ENCODE peak calls at places on chromosome 1, in four cellular contexts. One of them, this sample, is unnamed.

GRCh38 chr1:22388666-22389455 is 62.8 kb upstream of the ZBTB40 start:
- DNase-seq in lung: no peak
- DNase-seq in cardiac fibroblast: peak; percentile 72
- DNase-seq in MM.1S: no peak
- DNase-seq in this sample: no peak

GRCh38 chr1:160428655-160429054 is 28.3 kb downstream of the VANGL2 start:
- DNase-seq in MM.1S: peak; percentile 55
- DNase-seq in lung: no peak
- DNase-seq in cardiac fibroblast: peak; percentile 60
- DNase-seq in this sample: peak; percentile 74

GRCh38 chr1:155931332-155932038 is 2.7 kb downstream of the KHDC4 start:
- DNase-seq in MM.1S: peak; percentile 52
- DNase-seq in cardiac fibroblast: no peak
- DNase-seq in lung: no peak
- DNase-seq in this sample: no peak

GRCh38 chr1:51768971-51769601 is 109.4 kb downstream of the NRDC start:
- DNase-seq in lung: no peak
- DNase-seq in MM.1S: peak; percentile 72
- DNase-seq in cardiac fibroblast: peak; percentile 86
- DNase-seq in this sample: peak; percentile 62

GRCh38 chr1:3903141-3904005 is 3.3 kb upstream of the C1orf174 start:
- DNase-seq in lung: no peak
- DNase-seq in MM.1S: no peak
- DNase-seq in cardiac fibroblast: no peak
- DNase-seq in this sample: peak; percentile 67

GRCh38 chr1:234601217-234602017 is 8.6 kb downstream of the IRF2BP2 start:
- DNase-seq in MM.1S: no peak
- DNase-seq in cardiac fibroblast: peak; percentile 69
- DNase-seq in lung: no peak
- DNase-seq in this sample: peak; percentile 84

GRCh38 chr1:89870998-89871397 is 50.2 kb downstream of the LRRC8D start:
- DNase-seq in lung: no peak
- DNase-seq in cardiac fibroblast: no peak
- DNase-seq in MM.1S: no peak
- DNase-seq in this sample: no peak

GRCh38 chr1:244435562-244436205 is 16.0 kb downstream of the ADSS2 start:
- DNase-seq in cardiac fibroblast: peak; percentile 44
- DNase-seq in lung: no peak
- DNase-seq in MM.1S: no peak
- DNase-seq in this sample: no peak

GRCh38 chr1:231442735-231443134 is 20.6 kb upstream of the EGLN1 start:
- DNase-seq in lung: no peak
- DNase-seq in cardiac fibroblast: peak; percentile 1
- DNase-seq in MM.1S: no peak
- DNase-seq in this sample: no peak

GRCh38 chr1:22886211-22886610 is 86.5 kb downstream of the LACTBL1 start:
- DNase-seq in lung: no peak
- DNase-seq in MM.1S: no peak
- DNase-seq in cardiac fibroblast: peak; percentile 28
- DNase-seq in this sample: no peak

GRCh38 chr1:197200468-197200899 is 54.0 kb upstream of the ASPM start:
- DNase-seq in MM.1S: no peak
- DNase-seq in lung: no peak
- DNase-seq in cardiac fibroblast: peak; percentile 61
- DNase-seq in this sample: no peak

GRCh38 chr1:59631561-59631960 is 183.2 kb upstream of the HOOK1 start:
- DNase-seq in lung: no peak
- DNase-seq in cardiac fibroblast: no peak
- DNase-seq in MM.1S: no peak
- DNase-seq in this sample: no peak

GRCh38 chr1:234409328-234409727 is 36.1 kb downstream of the COA6 start:
- DNase-seq in MM.1S: no peak
- DNase-seq in lung: no peak
- DNase-seq in cardiac fibroblast: no peak
- DNase-seq in this sample: no peak

GRCh38 chr1:85935234-85935633 is 221.3 kb downstream of the COL24A1 start:
- DNase-seq in MM.1S: no peak
- DNase-seq in lung: no peak
- DNase-seq in cardiac fibroblast: no peak
- DNase-seq in this sample: no peak

GRCh38 chr1:177966199-177966598 is 3.7 kb downstream of the SEC16B start:
- DNase-seq in MM.1S: no peak
- DNase-seq in lung: no peak
- DNase-seq in cardiac fibroblast: no peak
- DNase-seq in this sample: no peak

GRCh38 chr1:68293122-68293521 is 60.8 kb upstream of the WLS start:
- DNase-seq in lung: no peak
- DNase-seq in MM.1S: no peak
- DNase-seq in cardiac fibroblast: peak; percentile 41
- DNase-seq in this sample: no peak

GRCh38 chr1:197736689-197737088 is 38.6 kb downstream of the DENND1B start:
- DNase-seq in lung: no peak
- DNase-seq in cardiac fibroblast: peak; percentile 4
- DNase-seq in MM.1S: no peak
- DNase-seq in this sample: no peak

GRCh38 chr1:173856014-173856413 is 11.8 kb downstream of the GAS5 start:
- DNase-seq in lung: no peak
- DNase-seq in MM.1S: no peak
- DNase-seq in cardiac fibroblast: no peak
- DNase-seq in this sample: no peak

GRCh38 chr1:24459551-24460266 is 42.9 kb upstream of the RCAN3 start:
- DNase-seq in lung: no peak
- DNase-seq in MM.1S: no peak
- DNase-seq in cardiac fibroblast: no peak
- DNase-seq in this sample: no peak

DNA sequence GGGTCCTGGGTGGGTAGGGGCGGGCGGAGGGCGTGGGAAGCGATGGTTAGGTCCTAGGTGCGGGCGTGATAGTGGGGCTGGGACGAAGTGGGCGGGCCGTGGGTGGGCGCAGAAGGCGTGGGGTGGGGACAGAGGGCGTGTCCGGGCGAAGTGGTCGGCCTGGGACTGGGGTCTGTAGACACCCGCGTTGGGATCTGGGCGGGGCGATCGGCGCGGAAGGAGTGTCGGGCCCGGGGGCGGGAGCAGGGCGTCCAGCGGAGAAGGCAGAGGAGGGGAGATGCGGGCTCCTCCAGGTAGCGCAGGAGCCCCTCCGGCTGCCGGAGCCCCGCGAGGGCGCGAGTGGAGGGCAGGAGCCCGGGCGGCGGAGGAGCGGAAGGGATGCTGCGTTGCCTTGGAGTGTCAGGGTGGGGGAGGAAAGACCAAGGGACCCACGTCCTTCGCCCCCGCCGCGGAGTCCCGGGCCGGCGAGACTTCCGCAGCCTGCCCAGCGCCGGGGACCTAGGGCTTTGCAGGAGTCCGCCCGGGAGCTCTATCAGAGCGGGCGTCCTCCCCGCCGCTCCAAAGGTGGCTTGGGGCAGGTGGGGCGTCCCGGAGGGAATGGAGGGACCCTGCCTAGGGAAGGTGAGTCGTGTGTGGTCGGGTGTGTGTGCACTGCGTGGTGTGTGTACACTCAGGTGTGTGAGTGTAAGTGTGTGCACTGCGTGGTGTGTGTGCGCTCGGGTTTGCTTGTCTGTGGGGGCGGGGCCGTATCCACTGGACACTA is 27.0 kb upstream of the PRSS38 start:
- DNase-seq in MM.1S: peak; percentile 73
- DNase-seq in cardiac fibroblast: no peak
- DNase-seq in lung: peak; percentile 80
- DNase-seq in this sample: no peak
- H3K4me3 ChIP-seq in MM.1S: peak overlapping the region; percentile 60
- H3K4me3 ChIP-seq in cardiac fibroblast: peak overlapping the region; percentile 56
- H3K4me3 ChIP-seq in lung: peak overlapping the region; percentile 33
- H3K4me3 ChIP-seq in this sample: peak overlapping the region; percentile 57

GRCh38 chr1:54180666-54181360 is 19.0 kb downstream of the CYB5RL start:
- DNase-seq in MM.1S: no peak
- DNase-seq in lung: no peak
- DNase-seq in cardiac fibroblast: no peak
- DNase-seq in this sample: no peak

GRCh38 chr1:54177726-54178125 is 22.1 kb downstream of the CYB5RL start:
- DNase-seq in lung: no peak
- DNase-seq in cardiac fibroblast: no peak
- DNase-seq in MM.1S: no peak
- DNase-seq in this sample: no peak

GRCh38 chr1:54176621-54177327 is 23.1 kb downstream of the CYB5RL start:
- DNase-seq in lung: no peak
- DNase-seq in cardiac fibroblast: no peak
- DNase-seq in MM.1S: no peak
- DNase-seq in this sample: no peak

GRCh38 chr1:54174106-54174505 is 21.3 kb upstream of the CDCP2 start:
- DNase-seq in cardiac fibroblast: no peak
- DNase-seq in MM.1S: no peak
- DNase-seq in lung: no peak
- DNase-seq in this sample: no peak

GRCh38 chr1:54178296-54179070 is 21.3 kb downstream of the CYB5RL start:
- DNase-seq in cardiac fibroblast: no peak
- DNase-seq in lung: no peak
- DNase-seq in MM.1S: no peak
- DNase-seq in this sample: no peak
- H3K4me3 ChIP-seq in cardiac fibroblast: no peak overlapping the region
- H3K4me3 ChIP-seq in lung: no peak overlapping the region
- H3K4me3 ChIP-seq in MM.1S: no peak overlapping the region
- H3K4me3 ChIP-seq in this sample: no peak overlapping the region

GRCh38 chr1:107473065-107473464 is 332.2 kb downstream of the NTNG1 start:
- DNase-seq in lung: no peak
- DNase-seq in MM.1S: no peak
- DNase-seq in cardiac fibroblast: no peak
- DNase-seq in this sample: no peak
- H3K4me3 ChIP-seq in lung: no peak overlapping the region
- H3K4me3 ChIP-seq in MM.1S: no peak overlapping the region
- H3K4me3 ChIP-seq in cardiac fibroblast: no peak overlapping the region
- H3K4me3 ChIP-seq in this sample: no peak overlapping the region

GRCh38 chr1:7940745-7941436 is at the start of gene TNFRSF9:
- DNase-seq in MM.1S: no peak
- DNase-seq in lung: peak; percentile 31
- DNase-seq in cardiac fibroblast: peak; percentile 36
- DNase-seq in this sample: no peak

GRCh38 chr1:7942701-7943029 is 2.0 kb upstream of the TNFRSF9 start:
- DNase-seq in cardiac fibroblast: no peak
- DNase-seq in MM.1S: no peak
- DNase-seq in lung: no peak
- DNase-seq in this sample: no peak

GRCh38 chr1:7943295-7943694 is 2.7 kb upstream of the TNFRSF9 start:
- DNase-seq in lung: no peak
- DNase-seq in cardiac fibroblast: no peak
- DNase-seq in MM.1S: no peak
- DNase-seq in this sample: no peak

GRCh38 chr1:7940034-7940433 is 605 bp downstream of the TNFRSF9 start:
- DNase-seq in lung: no peak
- DNase-seq in MM.1S: no peak
- DNase-seq in cardiac fibroblast: no peak
- DNase-seq in this sample: no peak

GRCh38 chr1:7941437-7941793 is 776 bp upstream of the TNFRSF9 start:
- DNase-seq in MM.1S: no peak
- DNase-seq in cardiac fibroblast: no peak
- DNase-seq in lung: no peak
- DNase-seq in this sample: no peak
- H3K4me3 ChIP-seq in MM.1S: no peak overlapping the region
- H3K4me3 ChIP-seq in cardiac fibroblast: no peak overlapping the region
- H3K4me3 ChIP-seq in lung: no peak overlapping the region
- H3K4me3 ChIP-seq in this sample: no peak overlapping the region

DNA sequence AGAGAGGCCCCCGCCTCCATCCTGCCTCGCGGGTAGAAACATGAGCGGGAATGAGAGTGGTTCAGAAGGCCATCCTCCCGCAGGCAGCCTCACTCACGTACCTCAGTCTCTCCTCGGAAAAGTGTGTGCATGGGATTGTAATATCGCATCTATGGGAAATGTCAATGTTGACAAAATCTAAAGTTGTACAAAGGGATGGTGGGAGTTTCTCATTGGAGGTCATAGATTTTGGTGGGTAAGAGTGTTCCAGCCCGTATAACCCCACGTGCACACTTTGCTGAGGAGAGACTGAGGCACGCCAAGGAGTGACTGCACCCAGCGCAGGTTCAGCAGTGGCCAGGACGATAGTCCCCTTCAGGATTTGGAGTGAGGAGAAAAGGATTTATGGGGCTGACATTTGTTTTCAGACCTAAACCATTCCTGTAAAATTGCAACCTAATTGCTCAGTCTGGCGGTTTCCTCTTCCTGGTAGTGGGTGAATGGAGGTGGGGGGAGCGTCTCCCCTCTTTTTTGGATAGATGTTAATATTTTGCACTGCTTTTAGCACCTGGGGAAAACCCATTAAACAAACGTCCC is 59.6 kb downstream of the GALNT2 start:
- DNase-seq in cardiac fibroblast: no peak
- DNase-seq in lung: no peak
- DNase-seq in MM.1S: no peak
- DNase-seq in this sample: no peak
- H3K4me3 ChIP-seq in cardiac fibroblast: no peak overlapping the region
- H3K4me3 ChIP-seq in lung: no peak overlapping the region
- H3K4me3 ChIP-seq in MM.1S: no peak overlapping the region
- H3K4me3 ChIP-seq in this sample: peak overlapping the region; percentile 34

GRCh38 chr1:168733241-168733640 is 4.2 kb upstream of the DPT start:
- DNase-seq in lung: no peak
- DNase-seq in cardiac fibroblast: no peak
- DNase-seq in MM.1S: no peak
- DNase-seq in this sample: no peak
- H3K4me3 ChIP-seq in lung: no peak overlapping the region
- H3K4me3 ChIP-seq in cardiac fibroblast: no peak overlapping the region
- H3K4me3 ChIP-seq in MM.1S: no peak overlapping the region
- H3K4me3 ChIP-seq in this sample: no peak overlapping the region

This sample was measured in Jurkat, Clone E6-1.